ENCODE peak calls at places on chromosomes 11 and 22, in six cellular contexts. K is hippocampal formation, I is stomach, O is A549, N is stromal cell of bone marrow, P is AG10803. L is an unnamed sample.
A peak's percentile ranks its signal among the peaks of the same experiment; 100 is the strongest.

GRCh38 chr11:75840560-75840959 is 25.6 kb downstream of the UVRAG start:
- DNase-seq in K (no peak), I (no peak), O (no peak), N (no peak), P (no peak), L (no peak)

GRCh38 chr22:27545071-27545470 is 256.5 kb downstream of the MN1 start:
- DNase-seq in K (no peak), I (no peak), O (no peak), N (no peak), P (no peak), L (no peak)

GRCh38 chr22:45476814-45477213 is 25.9 kb upstream of the FBLN1 start:
- DNase-seq in K (no peak), I (no peak), O (no peak), N (no peak), P (peak; percentile 67), L (no peak)

GRCh38 chr11:75815345-75815983 is 454 bp downstream of the UVRAG start:
- DNase-seq in K (no peak), I (peak; percentile 47), O (peak; percentile 27), N (no peak), P (peak; percentile 28), L (peak; percentile 47)

GRCh38 chr11:120688166-120688565 is 176.6 kb downstream of the GRIK4 start:
- DNase-seq in K (no peak), I (no peak), O (no peak), N (no peak), P (peak; percentile 8), L (no peak)

GRCh38 chr11:62648967-62649364 is 2.6 kb upstream of the GANAB start:
- DNase-seq in K (no peak), I (no peak), O (no peak), N (no peak), P (no peak), L (no peak)

GRCh38 chr11:71086687-71087258 is 165.6 kb downstream of the SHANK2 start:
- DNase-seq in K (no peak), I (no peak), O (peak; percentile 47), N (no peak), P (peak; percentile 3), L (peak; percentile 78)

GRCh38 chr11:128724891-128725611 is 31.2 kb downstream of the FLI1 start:
- DNase-seq in K (no peak), I (no peak), O (no peak), N (no peak), P (no peak), L (no peak)

GRCh38 chr22:24752091-24752623 is 22.4 kb downstream of the PIWIL3 start:
- DNase-seq in K (no peak), I (no peak), O (no peak), N (no peak), P (no peak), L (no peak)

GRCh38 chr11:124597661-124598060 is 13.6 kb upstream of the PANX3 start:
- DNase-seq in K (no peak), I (no peak), O (no peak), N (no peak), P (no peak), L (no peak)

L was measured in thyroid gland.